ENCODE peak calls at places on chromosomes 6 and 20, in four cellular contexts. B is IMR-90, Z is PC-3, X is keratinocyte. V is an unnamed sample. For H3K4me1, the result is how much of the 10 kb centered on the place peaks cover.

GRCh38 chr6:15495375-15495901 is 167.4 kb downstream of the DTNBP1 start:
- DNase-seq in Z (no peak), B (no peak), X (no peak), V (peak)

GRCh38 chr6:78910611-78911134 is 43.3 kb downstream of the IRAK1BP1 start:
- DNase-seq in X (no peak), Z (no peak), B (no peak), V (peak)

GRCh38 chr20:14921546-14921945 is 584.1 kb upstream of the FLRT3 start:
- DNase-seq in B (no peak), X (no peak), Z (peak), V (peak)

GRCh38 chr6:154367839-154368695 is 11.5 kb upstream of the IPCEF1 start:
- DNase-seq in X (peak), Z (peak), B (no peak), V (peak)

GRCh38 chr6:5379647-5380242 is 118.4 kb downstream of the FARS2 start:
- DNase-seq in Z (peak), X (no peak), B (peak), V (peak)

GRCh38 chr6:137188855-137189254 is 15.4 kb upstream of the IL22RA2 start:
- DNase-seq in X (no peak), B (no peak), Z (peak), V (no peak)

GRCh38 chr6:170080828-170081368 is 210.0 kb downstream of the DLL1 start:
- DNase-seq in B (no peak), X (no peak), Z (no peak), V (no peak)

GRCh38 chr20:40218296-40218955 is 470.6 kb downstream of the MAFB start:
- DNase-seq in X (no peak), B (no peak), Z (no peak), V (no peak)

GRCh38 chr6:145749632-145750031 is 14.3 kb upstream of the EPM2A start:
- DNase-seq in X (no peak), Z (peak), B (peak), V (peak)

GRCh38 chr20:41616228-41616627 is 1.9 kb downstream of the CHD6 start:
- DNase-seq in B (peak), Z (no peak), X (no peak), V (peak)

GRCh38 chr20:33433875-33434274 is 9.7 kb downstream of the SNTA1 start:
- DNase-seq in B (no peak), Z (no peak), X (no peak), V (no peak)

GRCh38 chr6:30311101-30311500 is 15.6 kb upstream of the TRIM39 start:
- DNase-seq in Z (no peak), B (no peak), X (no peak), V (no peak)

GRCh38 chr6:46014511-46015118 is 1.0 kb downstream of the CLIC5 start:
- DNase-seq in B (no peak), X (no peak), Z (no peak), V (no peak)

GRCh38 chr6:150228067-150228733 is 85.4 kb downstream of the PPP1R14C start:
- DNase-seq in Z (no peak), X (no peak), B (no peak), V (no peak)

GRCh38 chr6:107244742-107245470 is 129.6 kb upstream of the BEND3 start:
- DNase-seq in B (no peak), Z (no peak), X (no peak), V (no peak)

GRCh38 chr6:18746727-18747126 is 359.6 kb downstream of the RNF144B start:
- DNase-seq in X (no peak), B (no peak), Z (no peak), V (no peak)

GRCh38 chr20:55094353-55094861 is 619.0 kb downstream of the DOK5 start:
- DNase-seq in B (no peak), X (no peak), Z (no peak), V (no peak)

GRCh38 chr6:48229849-48230248 is 118.9 kb upstream of the PTCHD4 start:
- DNase-seq in X (no peak), Z (peak), B (no peak), V (peak)

GRCh38 chr6:76240092-76240491 is 167.6 kb upstream of the IMPG1 start:
- DNase-seq in X (no peak), B (no peak), Z (no peak), V (no peak)

DNA sequence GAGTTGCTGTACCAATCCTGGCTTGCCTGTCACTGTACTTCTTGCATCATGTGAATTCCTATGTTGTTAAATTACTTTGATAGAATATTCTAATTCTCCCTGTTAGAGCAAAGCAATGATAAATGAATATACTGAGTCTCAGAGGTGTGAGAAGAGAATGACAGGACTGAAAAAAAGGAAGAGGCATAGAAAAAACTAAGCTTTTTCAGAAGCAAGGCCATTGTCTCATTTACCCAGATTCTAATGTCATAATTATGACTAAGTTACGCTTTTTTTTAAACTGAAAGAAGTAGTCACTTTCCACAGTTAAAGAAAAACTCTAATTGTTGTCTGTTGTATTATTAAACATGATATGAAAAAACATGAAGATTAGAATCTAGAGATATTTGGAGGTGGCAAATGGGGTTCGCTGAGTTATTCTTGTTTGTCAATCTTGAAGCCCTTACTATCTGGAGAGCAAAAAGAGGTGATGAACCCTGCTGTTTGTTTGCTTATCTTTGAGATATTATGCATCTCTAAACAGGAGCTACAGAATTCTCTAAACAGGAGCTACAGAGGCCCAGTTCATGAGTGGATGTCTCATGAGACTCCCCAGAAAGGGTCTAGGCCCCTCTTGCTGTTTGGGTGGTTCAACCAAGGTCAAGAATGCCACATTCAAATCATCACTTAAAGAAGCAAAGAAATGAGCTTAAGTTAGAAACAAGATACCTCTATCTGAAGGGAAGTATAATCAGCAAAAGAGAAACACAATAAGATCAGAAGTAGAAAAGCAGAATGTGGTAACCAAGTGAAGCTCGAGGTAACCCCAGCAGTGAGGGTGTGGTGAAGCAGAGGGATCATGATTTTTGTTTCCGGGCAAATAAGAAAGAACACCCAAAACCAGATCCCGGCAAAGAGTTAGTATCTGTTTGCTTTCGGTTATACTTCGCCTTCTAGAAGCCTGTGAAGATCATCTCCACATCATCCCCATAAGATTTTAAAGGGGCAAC is 33.3 kb upstream of the THEMIS start:
- DNase-seq in X (no peak), Z (no peak), B (no peak), V (no peak)
- H3K4me3 ChIP-seq in X (no peak), Z (no peak), B (no peak), V (no peak)

DNA sequence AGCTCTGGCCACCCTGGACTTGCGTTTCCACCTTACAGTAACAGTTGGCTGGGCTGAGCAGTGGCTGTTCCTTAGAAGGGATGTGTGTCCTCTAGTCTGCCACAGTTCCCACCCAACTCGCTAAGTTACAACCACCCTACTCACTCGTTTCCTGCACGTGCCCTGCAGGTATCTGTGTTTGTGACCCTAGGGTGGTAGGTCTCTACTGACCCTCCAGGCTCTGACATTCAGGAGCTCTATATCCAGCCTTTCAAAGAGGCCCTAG is 109.9 kb downstream of the PREX1 start:
- DNase-seq in Z (no peak), X (no peak), B (no peak), V (no peak)
- H3K4me1 ChIP-seq in Z (under half), X (under half), B (under half), V (under half)

GRCh38 chr6:109349419-109349987 is 32.8 kb downstream of the CD164 start:
- DNase-seq in Z (peak), B (peak), X (no peak), V (peak)

GRCh38 chr6:109345986-109346385 is 36.3 kb downstream of the CD164 start:
- DNase-seq in Z (no peak), X (no peak), B (no peak), V (no peak)

GRCh38 chr6:109344226-109344625 is 38.0 kb downstream of the CD164 start:
- DNase-seq in X (no peak), B (no peak), Z (peak), V (no peak)

GRCh38 chr6:109348246-109348645 is 34.0 kb downstream of the CD164 start:
- DNase-seq in B (no peak), Z (no peak), X (no peak), V (no peak)

GRCh38 chr6:109347779-109348178 is 34.5 kb downstream of the CD164 start:
- DNase-seq in Z (no peak), X (no peak), B (no peak), V (no peak)
- H3K9ac ChIP-seq in Z (no peak), X (no peak), B (no peak), V (no peak)

GRCh38 chr20:16580127-16580526 is 6.9 kb upstream of the KIF16B start:
- DNase-seq in X (no peak), B (peak), Z (peak), V (peak)
- H3K4me3 ChIP-seq in X (no peak), B (no peak), Z (no peak), V (peak)

GRCh38 chr6:122422614-122423267 is 23.3 kb downstream of the HSF2 start:
- DNase-seq in Z (no peak), X (no peak), B (no peak), V (no peak)
- H3K4me1 ChIP-seq in Z (under half), X (under half), B (under half), V (under half)

GRCh38 chr6:39377530-39377929 is 55.0 kb upstream of the KCNK16 start:
- DNase-seq in X (no peak), Z (peak), B (peak), V (peak)
- H3K9ac ChIP-seq in X (no peak), Z (no peak), B (no peak), V (peak)

GRCh38 chr6:125251516-125252229 is 50.1 kb downstream of the HDDC2 start:
- DNase-seq in X (no peak), Z (no peak), B (no peak), V (peak)
- H3K4me3 ChIP-seq in X (no peak), Z (no peak), B (no peak), V (no peak)

GRCh38 chr6:151665329-151665728 is 142.2 kb upstream of the ESR1 start:
- DNase-seq in B (no peak), Z (no peak), X (no peak), V (no peak)
- H3K4me1 ChIP-seq in B (under half), Z (under half), X (under half), V (under half)

DNA sequence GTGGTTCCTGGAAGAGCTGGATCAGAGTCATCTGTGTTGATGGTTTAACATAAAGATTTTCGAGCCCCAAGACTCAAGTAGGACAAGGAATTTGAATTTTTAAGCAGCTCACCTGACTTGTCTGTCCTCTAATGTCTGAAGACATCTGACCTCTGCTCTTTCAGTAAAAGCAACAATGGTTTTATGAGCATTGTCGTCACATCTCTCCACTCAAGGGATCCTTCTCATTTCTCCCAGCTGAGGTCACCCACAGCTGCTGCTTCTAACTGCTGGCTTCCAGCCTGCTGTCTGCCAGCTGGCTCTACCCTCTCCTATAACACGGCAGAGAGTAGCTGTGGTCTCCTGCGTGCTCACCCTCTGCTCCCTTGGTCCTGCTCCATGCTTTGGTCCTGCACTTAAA is 24.7 kb upstream of the HDAC2 start:
- DNase-seq in Z (peak), B (peak), X (no peak), V (peak)
- H3K9ac ChIP-seq in Z (no peak), B (no peak), X (no peak), V (peak)

GRCh38 chr6:24931752-24932691 is 3.7 kb downstream of the RIPOR2 start:
- DNase-seq in X (no peak), B (peak), Z (peak), V (peak)
- H3K4me3 ChIP-seq in X (peak), B (no peak), Z (peak), V (no peak)

V was measured in adipocyte.